ENCODE peak calls at places on chromosome 11, in five cellular contexts. I is hepatocyte, T is neural progenitor cell, O is GM23248, G is HCT116. E is an unnamed sample.

GRCh38 chr11:76615950-76616349 is 54.6 kb downstream of the LRRC32 start:
- DNase-seq in T (no peak), G (no peak), I (no peak), O (peak), E (no peak)

GRCh38 chr11:8352852-8353505 is 89.3 kb upstream of the LMO1 start:
- DNase-seq in I (no peak), T (peak), G (no peak), O (no peak), E (peak)

GRCh38 chr11:115409691-115410220 is 94.5 kb downstream of the CADM1 start:
- DNase-seq in T (peak), I (peak), O (no peak), G (no peak), E (no peak)

GRCh38 chr11:77351281-77351905 is 49.9 kb upstream of the GDPD4 start:
- DNase-seq in I (no peak), G (no peak), O (peak), T (no peak), E (no peak)

GRCh38 chr11:132332521-132332920 is 962.1 kb downstream of the NTM start:
- DNase-seq in T (no peak), I (no peak), G (no peak), O (no peak), E (no peak)

GRCh38 chr11:102347526-102348331 is 715 bp downstream of the BIRC2 start:
- DNase-seq in O (peak), I (peak), G (no peak), T (peak), E (peak)

GRCh38 chr11:125551835-125552342 is 17.4 kb upstream of the EI24 start:
- DNase-seq in G (no peak), O (no peak), T (no peak), I (no peak), E (no peak)

GRCh38 chr11:8038393-8038792 is 42.6 kb upstream of the TUB start:
- DNase-seq in T (peak), O (no peak), G (no peak), I (no peak), E (no peak)

GRCh38 chr11:97516688-97517087 is 1126.9 kb downstream of the JRKL start:
- DNase-seq in T (no peak), I (no peak), G (no peak), O (no peak), E (no peak)

GRCh38 chr11:35056391-35057093 is 82.4 kb upstream of the CD44 start:
- DNase-seq in T (no peak), G (no peak), I (no peak), O (no peak), E (peak)

GRCh38 chr11:113874096-113874919 is 1.1 kb downstream of the USP28 start:
- DNase-seq in I (no peak), T (no peak), G (no peak), O (peak), E (no peak)

GRCh38 chr11:73883856-73884255 is 7.1 kb downstream of the PAAF1 start:
- DNase-seq in T (no peak), O (no peak), I (no peak), G (no peak), E (no peak)

GRCh38 chr11:124896071-124896750 is 1.5 kb downstream of the ROBO4 start:
- DNase-seq in O (no peak), I (no peak), T (no peak), G (no peak), E (peak)

GRCh38 chr11:115081972-115082371 is 403.6 kb downstream of the NXPE2 start:
- DNase-seq in T (no peak), I (no peak), G (no peak), O (no peak), E (no peak)

GRCh38 chr11:31809543-31809856 is 1.6 kb downstream of the PAX6 start:
- DNase-seq in O (no peak), G (no peak), T (no peak), I (no peak), E (peak)
- TF ChIP-seq EZH2phosphoT487 in O (no peak), G (no peak), T (no peak), I (peak), E (no peak)

GRCh38 chr11:29352273-29352672 is 664.6 kb downstream of the KCNA4 start:
- DNase-seq in I (no peak), O (no peak), T (peak), G (no peak), E (no peak)

GRCh38 chr11:29351301-29351873 is 665.4 kb downstream of the KCNA4 start:
- DNase-seq in I (no peak), G (no peak), T (no peak), O (no peak), E (no peak)
- H3K4me2 ChIP-seq in I (peak), G (no peak), T (no peak), O (no peak), E (no peak)

DNA sequence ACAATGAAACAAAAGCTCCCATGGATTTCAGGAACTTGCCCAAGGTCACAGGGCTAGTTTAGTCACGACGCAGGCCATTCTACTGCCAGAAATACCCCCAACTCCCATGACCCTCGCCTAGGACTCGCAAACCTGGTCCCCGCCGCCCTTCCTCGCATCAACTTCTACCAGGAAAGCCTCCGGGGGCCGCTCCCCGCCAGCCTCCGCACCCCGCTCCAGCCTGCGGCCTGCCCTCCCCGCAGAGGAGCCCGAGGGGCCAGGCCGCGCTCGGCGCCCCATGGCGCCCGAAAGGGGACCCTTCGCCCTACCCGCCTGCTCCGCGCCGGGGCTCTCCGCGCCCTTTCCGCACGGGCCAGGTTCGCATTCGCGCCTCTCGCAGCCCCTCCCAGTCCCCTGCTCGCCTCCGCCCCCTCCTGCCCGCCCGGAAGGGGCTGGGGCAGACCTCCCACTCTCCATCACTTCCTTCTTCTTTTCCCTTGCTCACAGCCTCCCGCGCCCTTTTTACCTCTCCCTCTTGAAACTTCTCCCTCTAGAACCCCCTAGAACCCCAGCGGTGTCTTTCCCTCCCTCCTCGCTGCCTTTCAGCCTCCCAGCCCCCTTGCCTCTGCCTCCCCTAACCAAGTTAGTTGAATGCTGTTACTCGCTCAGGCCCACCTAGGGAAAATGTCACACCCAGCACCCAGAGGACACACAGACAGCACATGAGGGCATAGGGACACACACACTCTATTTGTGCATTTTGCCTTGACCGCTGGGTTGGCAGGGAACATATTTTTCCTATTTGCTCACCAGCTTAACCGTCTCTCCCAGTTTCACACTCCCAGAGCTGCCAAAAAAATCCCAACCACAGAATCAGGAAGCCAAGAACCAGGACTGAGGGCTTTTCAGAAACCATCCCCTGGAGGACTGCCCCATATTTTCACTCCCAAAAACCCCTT is at the start of gene SLC43A3:
- DNase-seq in O (peak), T (peak), G (no peak), I (peak), E (peak)
- TF ChIP-seq EZH2phosphoT487 in O (no peak), T (peak), G (no peak), I (no peak), E (no peak)

DNA sequence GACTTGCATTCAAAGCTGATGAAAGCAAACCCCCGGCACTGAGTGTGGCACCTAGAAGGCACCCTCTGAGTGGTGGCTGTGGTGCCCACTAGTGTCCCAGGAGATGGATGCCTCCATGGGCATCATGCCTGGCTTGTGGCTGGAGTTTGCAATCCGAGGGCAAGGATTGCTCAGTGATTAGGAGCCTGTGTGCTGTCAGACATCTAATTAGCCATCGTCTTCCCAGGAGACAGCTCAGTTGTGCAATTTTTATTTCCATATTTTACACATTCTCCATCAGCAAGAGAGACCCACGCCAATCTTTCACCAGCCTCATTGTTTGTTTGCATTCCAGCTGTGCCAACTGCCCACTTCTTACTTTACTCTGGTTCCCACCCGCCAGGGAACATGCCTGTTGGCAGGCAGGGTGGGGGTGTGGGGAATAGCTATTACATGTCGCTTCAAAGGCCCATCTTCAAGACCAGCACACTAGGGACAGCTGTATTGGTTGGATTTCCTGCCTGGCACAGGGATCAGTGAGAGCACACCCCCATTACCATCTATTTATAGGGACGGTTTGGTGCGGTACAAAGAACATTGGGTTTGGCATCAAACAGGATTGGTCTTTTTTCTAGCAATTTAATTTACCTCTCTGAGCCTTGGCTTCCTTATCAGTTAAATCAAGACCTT is 80.8 kb upstream of the NAV2 start:
- DNase-seq in I (no peak), O (peak), T (no peak), G (no peak), E (no peak)
- H3K4me2 ChIP-seq in I (no peak), O (peak), T (no peak), G (no peak), E (peak)

DNA sequence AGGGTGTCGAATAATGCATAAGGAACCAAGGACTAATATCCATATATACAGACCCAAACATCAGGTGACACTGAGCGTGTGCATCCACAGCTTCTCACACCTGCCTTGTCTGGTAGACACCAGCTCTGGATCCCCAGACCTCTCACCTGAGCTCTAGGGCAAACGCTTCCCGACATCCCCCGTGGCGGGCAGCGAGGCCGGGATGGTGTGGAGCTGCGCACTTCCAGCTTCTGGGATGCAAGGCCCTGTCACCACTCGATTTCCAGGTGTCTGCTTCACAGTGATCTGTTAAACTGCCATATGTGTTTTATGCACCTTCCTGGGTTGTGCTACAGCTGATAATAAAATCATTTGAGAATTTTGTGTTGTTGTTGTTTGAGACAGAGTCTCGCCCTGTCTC is 15.3 kb upstream of the TREH start:
- DNase-seq in G (no peak), O (no peak), T (no peak), I (no peak), E (no peak)
- TF ChIP-seq EZH2phosphoT487 in G (no peak), O (no peak), T (no peak), I (no peak), E (no peak)

DNA sequence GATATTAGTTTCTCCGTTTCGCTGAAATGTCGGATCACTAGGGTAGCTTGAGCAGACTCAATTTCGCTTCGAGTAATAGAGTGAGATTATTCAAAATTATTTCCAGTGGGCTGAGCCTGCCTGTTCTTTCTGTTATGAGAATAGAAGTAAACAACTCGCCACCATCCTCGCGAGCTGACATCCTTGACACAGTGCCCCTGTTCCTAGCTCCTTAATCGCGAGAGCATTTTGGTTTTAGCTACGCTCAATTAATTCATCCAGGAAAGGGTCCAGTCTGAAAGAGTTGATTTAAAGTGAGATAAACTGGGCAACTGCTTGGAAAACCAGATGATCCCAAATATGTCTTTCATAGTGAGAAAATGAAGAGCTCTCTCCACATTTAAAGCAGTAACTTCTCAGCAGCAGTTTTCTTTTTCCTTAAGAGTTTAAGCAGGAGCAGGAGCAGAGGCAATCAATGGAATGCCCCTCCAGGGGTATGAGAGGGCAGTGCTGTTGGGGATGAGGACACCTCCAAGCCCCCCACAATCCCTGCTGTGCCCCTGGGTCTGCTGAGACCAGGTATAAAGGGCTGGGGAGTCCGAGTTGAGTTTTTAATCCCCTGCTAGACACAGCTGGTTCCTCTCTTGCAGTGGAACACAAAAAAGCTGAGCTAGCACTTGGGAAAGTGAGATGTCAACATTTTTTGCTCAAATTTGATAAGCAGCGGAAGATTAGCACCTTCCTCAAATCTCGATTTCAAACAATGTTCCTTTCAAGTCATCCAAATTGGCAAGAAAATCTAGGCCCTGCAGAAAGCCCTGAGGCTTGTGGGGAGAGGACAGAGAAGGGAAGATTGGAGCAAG is 582.1 kb downstream of the SOX6 start:
- DNase-seq in T (peak), G (no peak), O (no peak), I (no peak), E (no peak)
- H3K4me2 ChIP-seq in T (peak), G (no peak), O (no peak), I (peak), E (no peak)

GRCh38 chr11:116509566-116509965 is 263.2 kb downstream of the BUD13 start:
- DNase-seq in O (no peak), G (no peak), T (no peak), I (no peak), E (no peak)

GRCh38 chr11:116512841-116513240 is 259.9 kb downstream of the BUD13 start:
- DNase-seq in T (no peak), G (no peak), O (no peak), I (no peak), E (no peak)

GRCh38 chr11:116510166-116510565 is 262.6 kb downstream of the BUD13 start:
- DNase-seq in I (no peak), O (no peak), G (no peak), T (no peak), E (no peak)

GRCh38 chr11:116511684-116512083 is 261.1 kb downstream of the BUD13 start:
- DNase-seq in G (no peak), I (no peak), O (no peak), T (no peak), E (no peak)

GRCh38 chr11:116510886-116511650 is 261.7 kb downstream of the BUD13 start:
- DNase-seq in G (no peak), O (no peak), T (peak), I (no peak), E (no peak)
- TF ChIP-seq EZH2phosphoT487 in G (no peak), O (no peak), T (no peak), I (no peak), E (no peak)

E was measured in PC-3.